ENCODE peak calls at places on chromosome 7, in eight cellular contexts. K is naive thymus-derived CD4-positive, alpha-beta T cell; P is ascending aorta; T is CD8-positive, alpha-beta memory T cell; B is heart right ventricle; R is cardiac muscle cell; L is endodermal cell; N is ovary. J is an unnamed sample.
A peak's percentile ranks its signal among the peaks of the same experiment; 100 is the strongest.

GRCh38 chr7:110889363-110889762 is 201.6 kb upstream of the LRRN3 start:
- DNase-seq in K (no peak), P (no peak), T (no peak), B (no peak), R (no peak), L (peak; percentile 57), N (no peak), J (no peak)

GRCh38 chr7:136134503-136134902 is 157.3 kb upstream of the MTPN start:
- DNase-seq in K (no peak), P (no peak), T (no peak), B (no peak), R (no peak), L (no peak), N (no peak), J (no peak)

GRCh38 chr7:84642611-84643010 is 448.0 kb upstream of the SEMA3A start:
- DNase-seq in K (no peak), P (no peak), T (no peak), B (no peak), R (no peak), L (no peak), N (no peak), J (no peak)

GRCh38 chr7:20783131-20783715 is 3.5 kb downstream of the SP8 start:
- DNase-seq in K (no peak), P (no peak), T (no peak), B (no peak), R (no peak), L (peak; percentile 55), N (no peak), J (no peak)

GRCh38 chr7:16918288-16918895 is 36.6 kb upstream of the AGR3 start:
- DNase-seq in K (no peak), P (no peak), T (no peak), B (no peak), R (peak; percentile 61), L (peak; percentile 46), N (no peak), J (no peak)

GRCh38 chr7:50803359-50804337 is 21.0 kb upstream of the GRB10 start:
- DNase-seq in K (no peak), P (no peak), T (no peak), B (no peak), R (no peak), L (no peak), N (no peak), J (no peak)

GRCh38 chr7:83439021-83439420 is 209.9 kb downstream of the SEMA3E start:
- DNase-seq in K (no peak), P (no peak), T (no peak), B (no peak), R (no peak), L (no peak), N (no peak), J (no peak)

GRCh38 chr7:26857170-26857533 is 7.2 kb downstream of the SKAP2 start:
- DNase-seq in K (no peak), P (no peak), T (no peak), B (no peak), R (no peak), L (no peak), N (no peak), J (no peak)

GRCh38 chr7:3279147-3279818 is 21.8 kb upstream of the SDK1 start:
- DNase-seq in K (no peak), P (no peak), T (no peak), B (no peak), R (no peak), L (no peak), N (no peak), J (no peak)

GRCh38 chr7:133545613-133546012 is 292.7 kb downstream of the EXOC4 start:
- DNase-seq in K (no peak), P (no peak), T (no peak), B (no peak), R (no peak), L (no peak), N (no peak), J (no peak)

GRCh38 chr7:102008535-102009262 is 191.3 kb downstream of the CUX1 start:
- DNase-seq in K (no peak), P (no peak), T (no peak), B (no peak), R (no peak), L (no peak), N (no peak), J (no peak)

GRCh38 chr7:149216402-149216801 is 21.1 kb downstream of the ZNF282 start:
- DNase-seq in K (no peak), P (no peak), T (no peak), B (no peak), R (no peak), L (no peak), N (no peak), J (no peak)

GRCh38 chr7:149220534-149220933 is 18.9 kb upstream of the ZNF212 start:
- DNase-seq in K (no peak), P (no peak), T (no peak), B (no peak), R (no peak), L (no peak), N (no peak), J (no peak)

GRCh38 chr7:149217570-149217969 is 21.9 kb upstream of the ZNF212 start:
- DNase-seq in K (no peak), P (no peak), T (no peak), B (no peak), R (no peak), L (no peak), N (no peak), J (no peak)

GRCh38 chr7:149223176-149223575 is 16.3 kb upstream of the ZNF212 start:
- DNase-seq in K (no peak), P (no peak), T (no peak), B (no peak), R (no peak), L (no peak), N (no peak), J (no peak)

DNA sequence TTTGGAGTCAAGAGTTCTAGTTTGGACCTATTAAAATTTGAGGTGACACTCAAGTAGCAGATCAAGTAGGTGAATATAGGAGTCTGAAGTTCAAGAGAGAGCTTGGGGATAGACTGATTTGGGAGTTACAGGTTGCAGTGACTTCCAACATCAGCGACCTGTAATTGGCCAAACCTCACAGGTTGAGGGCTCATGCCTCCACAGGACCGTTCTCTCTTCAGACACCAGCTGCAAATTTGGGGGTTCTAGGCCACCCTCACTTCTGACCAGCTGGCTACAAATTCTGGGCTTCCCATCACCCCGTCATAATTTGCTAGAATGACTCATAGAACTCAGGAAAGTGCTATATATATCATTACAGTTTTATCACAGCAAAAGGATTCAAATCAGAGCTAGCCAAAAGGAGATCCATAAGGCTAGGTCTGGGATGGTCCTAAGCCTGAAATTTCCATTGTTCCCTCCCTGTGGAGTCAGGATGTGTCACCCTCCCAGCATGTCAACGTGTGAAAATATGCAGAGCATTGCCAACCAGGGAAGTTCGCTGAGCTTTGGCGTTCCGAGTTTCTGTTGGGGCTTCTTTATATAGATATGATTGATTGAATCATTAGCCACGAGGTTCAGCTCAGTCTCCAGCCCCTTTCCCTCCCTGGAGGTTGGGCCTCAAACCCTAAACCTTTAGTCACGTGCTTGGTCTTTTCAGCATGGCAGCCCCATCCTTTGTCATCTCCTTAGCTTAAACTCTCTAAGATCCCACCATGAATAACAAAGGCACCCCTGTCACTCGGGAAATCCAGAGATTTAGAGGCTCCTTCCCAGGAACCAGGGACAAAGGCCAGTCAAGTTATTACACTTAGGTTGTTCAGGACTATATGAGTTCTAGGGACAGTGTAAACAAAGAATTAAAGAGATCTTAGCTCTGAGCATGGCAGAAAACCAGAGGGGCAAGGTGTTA is 20.7 kb upstream of the ZNF212 start:
- DNase-seq in K (no peak), P (no peak), T (no peak), B (no peak), R (no peak), L (no peak), N (no peak), J (no peak)
- H3K27me3 ChIP-seq in K (no peaks in the 10 kb centered on the region), P (no peaks in the 10 kb centered on the region), T (no peaks in the 10 kb centered on the region), B (no peaks in the 10 kb centered on the region), R (no peaks in the 10 kb centered on the region), L (no peaks in the 10 kb centered on the region), N (no peaks in the 10 kb centered on the region), J (no peaks in the 10 kb centered on the region)

GRCh38 chr7:4714161-4714700 is 32.1 kb downstream of the FOXK1 start:
- DNase-seq in K (no peak), P (no peak), T (no peak), B (no peak), R (no peak), L (no peak), N (no peak), J (no peak)
- H3K27ac ChIP-seq in K (no peak overlapping the region), P (peak overlapping the region; percentile 30), T (no peak overlapping the region), B (no peak overlapping the region), R (no peak overlapping the region), L (no peak overlapping the region), N (no peak overlapping the region), J (no peak overlapping the region)

GRCh38 chr7:139941866-139942265 is 112.8 kb downstream of the TBXAS1 start:
- DNase-seq in K (no peak), P (no peak), T (no peak), B (no peak), R (no peak), L (no peak), N (no peak), J (no peak)

GRCh38 chr7:139944248-139944647 is 115.2 kb downstream of the TBXAS1 start:
- DNase-seq in K (no peak), P (no peak), T (no peak), B (no peak), R (no peak), L (no peak), N (no peak), J (no peak)

GRCh38 chr7:139940866-139941265 is 111.8 kb downstream of the TBXAS1 start:
- DNase-seq in K (no peak), P (no peak), T (no peak), B (no peak), R (no peak), L (no peak), N (no peak), J (no peak)

GRCh38 chr7:139943391-139943790 is 114.3 kb downstream of the TBXAS1 start:
- DNase-seq in K (no peak), P (no peak), T (no peak), B (no peak), R (no peak), L (no peak), N (no peak), J (no peak)

GRCh38 chr7:139942686-139943085 is 113.6 kb downstream of the TBXAS1 start:
- DNase-seq in K (no peak), P (no peak), T (no peak), B (no peak), R (no peak), L (no peak), N (no peak), J (no peak)
- H3K27me3 ChIP-seq in K (no peaks in the 10 kb centered on the region), P (no peaks in the 10 kb centered on the region), T (no peaks in the 10 kb centered on the region), B (no peaks in the 10 kb centered on the region), R (no peaks in the 10 kb centered on the region), L (peaks cover 6% of the 10 kb centered on the region), N (no peaks in the 10 kb centered on the region), J (no peaks in the 10 kb centered on the region)

DNA sequence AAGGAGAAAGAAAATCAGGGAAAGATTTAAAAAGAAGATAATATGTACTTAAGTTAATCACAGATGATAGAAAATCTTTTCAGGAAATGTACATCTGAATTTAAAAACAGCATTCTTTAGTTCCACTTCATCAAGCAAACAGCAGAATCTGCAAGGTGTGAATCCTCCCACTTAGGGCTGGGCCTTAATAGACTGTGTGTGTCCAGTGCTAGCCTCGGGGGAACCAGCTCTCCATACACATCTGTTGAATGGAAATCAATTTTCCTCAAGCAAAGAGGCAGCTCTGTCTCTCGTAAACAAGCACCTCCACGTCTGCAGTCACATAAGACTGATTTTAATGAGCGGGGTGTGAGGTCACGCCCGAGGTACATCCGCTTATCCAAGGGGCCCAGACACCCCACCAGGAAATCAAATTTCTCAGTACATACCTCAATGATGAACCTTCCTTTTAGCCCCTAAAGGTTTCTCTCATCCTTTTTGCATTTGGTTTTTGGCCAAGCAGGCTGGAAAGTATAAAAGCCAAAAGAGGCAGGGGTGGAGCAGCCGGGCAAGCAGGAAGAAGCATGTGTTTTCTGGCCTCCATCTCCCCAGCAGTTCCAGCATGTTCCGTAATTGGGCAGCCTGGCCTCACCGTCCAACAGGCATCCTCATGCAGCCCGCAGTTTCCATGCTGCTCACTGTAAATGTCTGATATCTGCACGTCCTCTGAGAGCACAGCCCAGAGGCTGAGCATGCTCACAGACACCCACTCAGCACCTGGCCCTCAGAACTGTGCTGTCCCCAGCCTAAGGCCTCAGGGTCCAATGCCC is 131.3 kb downstream of the GLI3 start:
- DNase-seq in K (no peak), P (no peak), T (no peak), B (no peak), R (no peak), L (no peak), N (no peak), J (no peak)
- H3K27ac ChIP-seq in K (no peak overlapping the region), P (no peak overlapping the region), T (no peak overlapping the region), B (no peak overlapping the region), R (peak overlapping the region; percentile 26), L (no peak overlapping the region), N (no peak overlapping the region), J (no peak overlapping the region)

J was measured in dorsolateral prefrontal cortex.